ENCODE peak calls at places on chromosome 18, in six cellular contexts. G, I, L, B, X and Y are unnamed samples.

GRCh38 chr18:57121542-57122112 is 25.3 kb upstream of the BOD1L2 start:
- DNase-seq in B (no peak), I (no peak), G (peak), X (no peak), L (no peak), Y (no peak)

GRCh38 chr18:68532328-68532885 is 182.5 kb downstream of the TMX3 start:
- DNase-seq in I (no peak), L (no peak), X (no peak), G (no peak), B (no peak), Y (no peak)

GRCh38 chr18:22466608-22467390 is 49.1 kb upstream of the CTAGE1 start:
- DNase-seq in G (no peak), B (peak), L (peak), X (peak), I (peak), Y (peak)

GRCh38 chr18:72235422-72235821 is 308.7 kb downstream of the CBLN2 start:
- DNase-seq in G (no peak), I (no peak), L (no peak), X (no peak), B (no peak), Y (no peak)

GRCh38 chr18:302097-302496 is 34.2 kb upstream of the THOC1 start:
- DNase-seq in B (no peak), I (no peak), L (no peak), G (no peak), X (no peak), Y (no peak)

GRCh38 chr18:46224181-46224775 is 120.1 kb downstream of the HAUS1 start:
- DNase-seq in B (no peak), I (no peak), X (peak), G (no peak), L (no peak), Y (no peak)

GRCh38 chr18:74869904-74870863 is 272.5 kb downstream of the ZNF407 start:
- DNase-seq in B (no peak), X (peak), I (no peak), G (no peak), L (no peak), Y (no peak)

GRCh38 chr18:78492813-78493371 is 486.7 kb upstream of the SALL3 start:
- DNase-seq in L (no peak), G (no peak), B (no peak), X (no peak), I (no peak), Y (no peak)

GRCh38 chr18:22469061-22469689 is 51.5 kb upstream of the CTAGE1 start:
- DNase-seq in L (no peak), G (no peak), I (no peak), X (peak), B (no peak), Y (no peak)

GRCh38 chr18:73774836-73775509 is 372.7 kb downstream of the FBXO15 start:
- DNase-seq in G (peak), L (no peak), B (no peak), X (no peak), I (no peak), Y (no peak)

GRCh38 chr18:60809937-60810336 is 437.4 kb upstream of the MC4R start:
- DNase-seq in X (no peak), L (no peak), B (no peak), G (no peak), I (no peak), Y (no peak)

GRCh38 chr18:13211537-13211936 is 7.0 kb upstream of the LDLRAD4 start:
- DNase-seq in G (no peak), L (no peak), I (no peak), X (no peak), B (no peak), Y (no peak)

GRCh38 chr18:50909261-50909660 is 30.3 kb downstream of the ME2 start:
- DNase-seq in G (no peak), L (no peak), B (no peak), I (no peak), X (no peak), Y (no peak)

GRCh38 chr18:52340466-52341378 is 725 bp downstream of the DCC start:
- DNase-seq in I (no peak), G (peak), B (peak), X (no peak), L (no peak), Y (no peak)

GRCh38 chr18:896315-896714 is 8.4 kb upstream of the ADCYAP1 start:
- DNase-seq in L (no peak), B (no peak), I (no peak), G (no peak), X (no peak), Y (no peak)

GRCh38 chr18:50527636-50528307 is 32.1 kb upstream of the MAPK4 start:
- DNase-seq in L (no peak), I (no peak), B (no peak), X (no peak), G (no peak), Y (no peak)

GRCh38 chr18:32328379-32328778 is 138.5 kb downstream of the MEP1B start:
- DNase-seq in G (no peak), I (no peak), L (no peak), B (peak), X (peak), Y (no peak)

GRCh38 chr18:61308795-61309393 is 24.3 kb upstream of the CDH20 start:
- DNase-seq in L (no peak), G (no peak), X (no peak), I (no peak), B (no peak), Y (no peak)

GRCh38 chr18:25253136-25253535 is 98.8 kb downstream of the ZNF521 start:
- DNase-seq in L (no peak), G (no peak), X (no peak), B (no peak), I (no peak), Y (no peak)

GRCh38 chr18:38353149-38353548 is 787.6 kb upstream of the CELF4 start:
- DNase-seq in B (no peak), L (no peak), I (no peak), X (no peak), G (no peak), Y (no peak)

GRCh38 chr18:13014232-13014631 is 23.1 kb downstream of the CEP192 start:
- DNase-seq in B (no peak), I (no peak), L (no peak), X (no peak), G (no peak), Y (no peak)

GRCh38 chr18:80175451-80176235 is 66.6 kb downstream of the ADNP2 start:
- DNase-seq in B (no peak), L (no peak), G (no peak), I (no peak), X (peak), Y (no peak)

GRCh38 chr18:39772155-39772919 is 2182.7 kb upstream of the PIK3C3 start:
- DNase-seq in B (peak), G (no peak), X (peak), L (no peak), I (peak), Y (no peak)

GRCh38 chr18:13261658-13262357 is 43.2 kb downstream of the LDLRAD4 start:
- DNase-seq in X (no peak), B (no peak), L (no peak), I (no peak), G (peak), Y (no peak)

GRCh38 chr18:69490813-69491212 is 90.1 kb downstream of the DOK6 start:
- DNase-seq in X (peak), I (no peak), G (no peak), L (no peak), B (peak), Y (no peak)

GRCh38 chr18:55582325-55582724 is 5.7 kb downstream of the TCF4 start:
- DNase-seq in L (no peak), X (peak), I (no peak), G (peak), B (no peak), Y (no peak)
- TF ChIP-seq EZH2 in L (no peak), X (no peak), I (no peak), G (no peak), B (no peak), Y (no peak)

GRCh38 chr18:23833714-23834113 is 144.5 kb downstream of the LAMA3 start:
- DNase-seq in I (no peak), B (no peak), X (no peak), L (no peak), G (no peak), Y (no peak)

GRCh38 chr18:23835076-23835475 is 145.8 kb downstream of the LAMA3 start:
- DNase-seq in I (no peak), L (no peak), B (no peak), G (no peak), X (no peak), Y (no peak)

GRCh38 chr18:23837591-23837990 is 148.3 kb downstream of the LAMA3 start:
- DNase-seq in G (no peak), X (peak), I (no peak), L (no peak), B (peak), Y (no peak)

GRCh38 chr18:23838233-23838632 is 149.0 kb downstream of the LAMA3 start:
- DNase-seq in I (no peak), L (no peak), B (no peak), G (no peak), X (no peak), Y (no peak)

GRCh38 chr18:23835506-23835905 is 146.3 kb downstream of the LAMA3 start:
- DNase-seq in L (no peak), B (peak), X (no peak), I (no peak), G (no peak), Y (no peak)
- H3K4me3 ChIP-seq in L (no peak), B (no peak), X (no peak), I (no peak), G (no peak), Y (no peak)

GRCh38 chr18:62799977-62800376 is 84.6 kb downstream of the PHLPP1 start:
- DNase-seq in L (no peak), I (no peak), B (no peak), X (no peak), G (no peak), Y (no peak)

GRCh38 chr18:62796216-62796621 is 80.9 kb downstream of the PHLPP1 start:
- DNase-seq in B (no peak), I (peak), L (no peak), X (no peak), G (no peak), Y (no peak)

GRCh38 chr18:62790836-62791772 is 75.8 kb downstream of the PHLPP1 start:
- DNase-seq in X (peak), I (no peak), L (no peak), G (no peak), B (peak), Y (no peak)

GRCh38 chr18:62797329-62797728 is 82.0 kb downstream of the PHLPP1 start:
- DNase-seq in L (no peak), X (no peak), B (no peak), I (no peak), G (no peak), Y (no peak)

DNA sequence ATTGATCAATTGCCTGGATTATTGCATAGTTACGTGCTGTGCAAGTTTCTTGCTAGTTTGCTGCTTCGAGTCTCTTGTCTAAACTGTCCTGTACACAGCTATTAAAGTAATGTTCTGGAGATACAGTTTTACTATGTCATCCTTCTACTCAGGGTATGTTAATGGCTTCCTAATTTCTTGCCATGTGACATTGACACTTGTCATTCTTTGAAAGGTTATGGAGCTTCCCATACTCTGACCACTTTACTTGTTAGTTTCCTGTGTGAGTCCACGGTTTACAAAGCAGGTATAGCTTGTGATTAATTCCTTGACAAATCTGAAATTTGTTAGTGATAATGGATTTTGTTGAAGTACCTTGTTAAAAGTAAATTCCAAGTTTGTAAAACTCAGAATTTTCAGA is 80.5 kb downstream of the PHLPP1 start:
- DNase-seq in B (no peak), L (no peak), I (no peak), X (no peak), G (no peak), Y (no peak)
- TF ChIP-seq EZH2 in B (no peak), L (no peak), I (no peak), X (no peak), G (no peak), Y (no peak)

DNA sequence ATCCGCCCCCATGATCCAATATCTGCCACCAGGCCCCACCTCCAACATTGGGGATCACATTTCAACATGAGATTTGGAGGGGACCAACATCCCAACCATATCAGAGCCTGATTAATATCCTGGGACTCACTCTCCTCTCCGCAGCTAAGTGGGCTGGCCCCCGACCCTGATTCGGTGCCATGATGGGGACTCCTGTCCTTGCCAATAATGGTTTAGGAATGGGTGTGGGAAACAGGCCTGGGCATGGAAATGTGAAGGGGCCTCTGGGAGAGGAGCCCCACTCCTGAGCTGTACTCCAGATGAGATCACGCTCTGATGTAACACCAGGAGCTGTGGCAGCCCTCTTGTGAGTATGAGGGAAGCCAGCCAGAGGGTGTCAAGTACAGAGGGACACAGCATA is 77.3 kb upstream of the SMAD7 start:
- DNase-seq in L (no peak), X (no peak), B (no peak), G (no peak), I (no peak), Y (no peak)
- H3K4me3 ChIP-seq in L (no peak), X (no peak), B (no peak), G (no peak), I (no peak), Y (no peak)

GRCh38 chr18:21243041-21243431 is 1.0 kb downstream of the GREB1L start:
- DNase-seq in B (peak), G (peak), I (no peak), X (peak), L (peak), Y (no peak)
- TF ChIP-seq EZH2 in B (peak), G (no peak), I (no peak), X (peak), L (no peak), Y (no peak)

GRCh38 chr18:76457957-76458356 is 37.1 kb downstream of the ZNF516 start:
- DNase-seq in G (no peak), L (no peak), I (no peak), X (no peak), B (peak), Y (no peak)

GRCh38 chr18:76460482-76460881 is 34.6 kb downstream of the ZNF516 start:
- DNase-seq in B (peak), L (no peak), I (no peak), X (no peak), G (no peak), Y (no peak)

GRCh38 chr18:76458522-76459311 is 36.3 kb downstream of the ZNF516 start:
- DNase-seq in G (no peak), L (no peak), B (no peak), I (no peak), X (no peak), Y (no peak)

GRCh38 chr18:76459687-76460350 is 35.2 kb downstream of the ZNF516 start:
- DNase-seq in X (peak), G (no peak), I (no peak), B (peak), L (peak), Y (peak)

GRCh38 chr18:76459312-76459686 is 35.7 kb downstream of the ZNF516 start:
- DNase-seq in I (no peak), B (no peak), L (no peak), G (no peak), X (no peak), Y (no peak)
- H3K4me3 ChIP-seq in I (no peak), B (peak), L (no peak), G (no peak), X (peak), Y (no peak)

DNA sequence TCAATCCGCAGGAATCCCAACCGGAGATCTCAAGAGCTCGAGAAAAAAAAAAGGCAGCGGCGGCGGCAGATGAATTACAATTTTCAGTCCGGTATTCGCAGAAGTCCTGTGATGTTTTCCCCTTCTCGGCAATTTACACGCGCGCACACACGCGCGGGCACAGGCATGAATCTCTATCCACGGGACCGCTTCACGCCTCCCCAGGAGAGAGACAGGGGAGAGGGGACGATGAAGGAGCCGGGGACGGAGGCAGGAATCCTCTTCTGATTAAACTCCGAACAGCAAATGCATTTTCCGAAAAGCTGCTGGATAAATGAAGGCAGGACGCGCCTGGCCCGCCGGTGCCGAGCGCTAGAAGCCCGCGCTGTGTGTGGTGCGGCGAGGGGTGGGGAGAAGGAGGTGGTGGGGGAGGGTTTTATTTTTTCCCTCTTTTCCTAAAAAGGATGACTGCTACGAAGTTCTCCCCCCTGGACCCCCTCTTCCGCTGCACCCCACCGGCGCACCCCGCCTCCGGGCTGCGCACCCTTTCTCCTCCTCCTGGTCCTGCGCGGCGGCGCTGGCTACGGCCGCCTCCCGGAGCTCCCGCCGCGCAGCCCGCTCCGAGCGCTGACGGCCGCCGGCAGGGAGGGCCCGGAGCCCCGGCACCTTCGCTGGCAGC is at the start of gene BCL2:
- DNase-seq in G (peak), I (no peak), L (peak), X (peak), B (peak), Y (no peak)
- TF ChIP-seq EZH2 in G (no peak), I (no peak), L (no peak), X (no peak), B (no peak), Y (no peak)